ENCODE peak calls at places on chromosomes 11 and 22, in seven cellular contexts. I is pancreas, D is K562, G is MM.1S, H is psoas muscle, T is body of pancreas, W is lung. Z is an unnamed sample. For H3K4me1, the result is how much of the 10 kb centered on the place peaks cover.

GRCh38 chr11:62400760-62401159 is 18.1 kb upstream of the SCGB1A1 start:
- DNase-seq in H (peak), W (peak), I (peak), T (peak), D (peak), G (no peak), Z (no peak)

GRCh38 chr11:66157182-66157864 is 87.3 kb downstream of the PACS1 start:
- DNase-seq in G (peak), I (no peak), W (no peak), T (no peak), D (peak), H (no peak), Z (no peak)

GRCh38 chr11:130181295-130182272 is 22.0 kb downstream of the ST14 start:
- DNase-seq in G (peak), I (peak), W (peak), H (no peak), T (peak), D (no peak), Z (no peak)

GRCh38 chr22:23179381-23180294 is 671 bp upstream of the BCR start:
- DNase-seq in H (peak), I (peak), G (peak), W (no peak), D (peak), T (peak), Z (peak)

GRCh38 chr11:44785856-44786606 is 59.3 kb downstream of the TSPAN18 start:
- DNase-seq in T (no peak), I (no peak), W (no peak), D (no peak), H (no peak), G (no peak), Z (peak)

GRCh38 chr22:39496131-39496838 is 5.8 kb upstream of the MIEF1 start:
- DNase-seq in I (peak), D (peak), G (peak), W (peak), T (peak), H (peak), Z (peak)

GRCh38 chr22:22704156-22704946 is 59.9 kb downstream of the GGTLC2 start:
- DNase-seq in W (no peak), I (no peak), G (no peak), T (no peak), D (no peak), H (no peak), Z (no peak)

GRCh38 chr11:109247071-109247470 is 174.9 kb upstream of the C11orf87 start:
- DNase-seq in W (no peak), I (no peak), G (no peak), H (no peak), D (no peak), T (no peak), Z (no peak)

GRCh38 chr11:27933992-27934829 is 173.7 kb downstream of the KIF18A start:
- DNase-seq in G (no peak), T (no peak), W (no peak), I (no peak), H (no peak), D (no peak), Z (peak)

GRCh38 chr11:125621995-125622394 is 3.0 kb upstream of the CHEK1 start:
- DNase-seq in I (no peak), H (no peak), W (no peak), G (no peak), D (no peak), T (no peak), Z (peak)

GRCh38 chr11:57638811-57639320 is 10.8 kb downstream of the YPEL4 start:
- DNase-seq in T (no peak), G (no peak), W (no peak), H (no peak), D (no peak), I (no peak), Z (peak)

GRCh38 chr11:1660025-1660867 is 30.7 kb downstream of the KRTAP5-5 start:
- DNase-seq in G (no peak), H (no peak), I (no peak), W (no peak), T (no peak), D (no peak), Z (no peak)

GRCh38 chr11:14673824-14674432 is 30.3 kb downstream of the PDE3B start:
- DNase-seq in G (no peak), D (no peak), W (no peak), I (no peak), T (no peak), H (no peak), Z (no peak)

GRCh38 chr22:39825661-39826102 is 67.9 kb downstream of the ENTHD1 start:
- DNase-seq in I (no peak), W (no peak), H (no peak), T (no peak), G (peak), D (no peak), Z (no peak)

GRCh38 chr22:44455151-44455962 is 42.7 kb downstream of the RTL6 start:
- DNase-seq in W (no peak), I (no peak), D (no peak), G (peak), H (no peak), T (peak), Z (no peak)

GRCh38 chr11:62574363-62575057 is 819 bp upstream of the EEF1G start:
- DNase-seq in D (peak), H (no peak), T (peak), W (no peak), I (peak), G (peak), Z (peak)

GRCh38 chr11:44566559-44566949 is 1.1 kb downstream of the CD82 start:
- DNase-seq in I (no peak), D (no peak), H (no peak), G (no peak), W (no peak), T (no peak), Z (no peak)

GRCh38 chr11:63779044-63779443 is 10.5 kb upstream of the ZFTA start:
- DNase-seq in W (no peak), H (no peak), G (no peak), D (no peak), I (no peak), T (no peak), Z (peak)

GRCh38 chr22:39535831-39536449 is 3.4 kb upstream of the RPS19BP1 start:
- DNase-seq in D (no peak), H (no peak), W (no peak), I (peak), T (no peak), G (no peak), Z (no peak)

DNA sequence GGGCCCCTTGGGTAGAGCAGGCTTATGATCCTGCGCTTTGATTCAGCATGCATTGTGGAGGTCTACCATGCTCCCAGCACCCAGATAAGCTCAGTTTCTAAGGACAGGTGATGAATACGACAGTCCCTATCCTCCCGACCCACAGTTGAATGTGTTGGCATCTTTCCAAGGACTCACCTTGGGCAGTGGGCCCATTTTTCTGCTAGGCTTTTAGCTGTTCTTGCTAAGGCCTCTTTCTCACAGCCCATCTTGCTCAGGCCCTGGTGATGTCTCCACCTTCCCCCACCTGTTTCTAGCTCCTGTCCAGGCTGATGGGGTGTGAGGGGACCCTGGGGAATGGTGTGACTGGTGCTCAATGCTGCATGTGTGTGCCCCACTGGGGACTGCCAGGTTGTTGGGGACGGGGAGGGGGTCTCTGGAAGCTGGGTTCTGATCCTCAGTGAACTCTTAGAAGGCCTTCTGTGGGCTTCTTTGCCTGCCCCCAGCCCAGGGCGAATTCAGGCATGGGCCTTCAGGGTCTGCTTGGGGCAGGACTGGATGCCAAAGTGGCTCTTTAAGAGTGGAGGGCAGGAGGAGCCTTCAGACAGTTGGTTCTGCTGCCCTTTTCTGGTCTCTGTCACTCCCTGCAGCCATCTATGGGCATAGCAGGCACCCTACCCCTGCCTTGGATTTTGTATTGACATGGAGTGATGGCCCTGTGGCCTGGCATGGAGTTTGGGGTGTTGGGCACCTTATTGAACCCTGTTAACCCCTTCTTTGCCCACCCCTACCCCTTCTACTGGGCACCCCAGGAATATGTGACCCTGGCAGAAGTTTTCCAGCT is 33.1 kb downstream of the PHLDB1 start:
- DNase-seq in I (peak), D (no peak), W (no peak), G (no peak), T (peak), H (no peak), Z (no peak)
- TF ChIP-seq CTCF in I (no peak), D (no peak), W (no peak), G (no peak), T (peak), H (peak), Z (no peak)

DNA sequence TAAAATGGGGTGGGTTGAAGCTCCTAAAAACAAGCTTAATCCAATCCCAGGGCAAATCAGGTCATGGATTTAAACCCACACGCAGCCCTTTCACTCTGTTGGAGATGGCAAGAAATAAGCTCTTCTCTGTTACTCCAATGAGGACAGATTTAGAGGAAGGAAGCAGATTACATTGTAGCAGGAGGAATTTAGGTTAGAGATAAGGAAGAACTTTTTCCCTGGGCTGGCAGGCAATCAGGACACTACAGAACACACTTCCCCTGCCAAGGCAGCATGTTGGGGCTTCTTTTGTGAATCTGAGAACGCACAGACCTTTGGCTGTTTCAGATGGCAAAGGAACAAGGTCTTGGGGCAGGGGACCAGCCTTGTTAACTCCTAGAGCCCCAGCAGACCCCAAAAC is 46.2 kb downstream of the C11orf58 start:
- DNase-seq in W (no peak), D (no peak), G (no peak), T (no peak), H (no peak), I (no peak), Z (no peak)
- H3K27ac ChIP-seq in W (no peak), D (no peak), G (no peak), T (no peak), H (no peak), I (no peak), Z (no peak)

GRCh38 chr11:10326080-10326964 is 21.4 kb downstream of the ADM start:
- DNase-seq in D (no peak), T (peak), I (peak), H (peak), W (no peak), G (no peak), Z (no peak)

GRCh38 chr11:10327254-10327653 is 22.4 kb downstream of the ADM start:
- DNase-seq in T (no peak), W (no peak), D (peak), I (no peak), H (no peak), G (no peak), Z (peak)

GRCh38 chr11:10329935-10330334 is 25.1 kb downstream of the ADM start:
- DNase-seq in T (no peak), G (no peak), I (no peak), H (no peak), D (no peak), W (no peak), Z (peak)

GRCh38 chr11:10329356-10329755 is 24.5 kb downstream of the ADM start:
- DNase-seq in G (no peak), T (no peak), D (no peak), W (no peak), I (no peak), H (no peak), Z (no peak)

GRCh38 chr11:10328314-10329090 is 23.6 kb downstream of the ADM start:
- DNase-seq in G (no peak), D (no peak), I (peak), W (no peak), T (no peak), H (no peak), Z (peak)
- H3K4me1 ChIP-seq in G (under half), D (under half), I (under half), W (under half), T (under half), H (under half), Z (under half)

GRCh38 chr11:70381350-70381749 is 17.0 kb upstream of the CTTN start:
- DNase-seq in W (no peak), D (no peak), G (no peak), T (no peak), I (no peak), H (no peak), Z (no peak)

GRCh38 chr11:70378506-70379134 is 19.7 kb upstream of the CTTN start:
- DNase-seq in H (no peak), G (no peak), T (no peak), D (no peak), I (no peak), W (no peak), Z (no peak)

GRCh38 chr11:70383664-70384395 is 14.5 kb upstream of the CTTN start:
- DNase-seq in D (no peak), I (no peak), H (no peak), G (no peak), W (no peak), T (no peak), Z (no peak)

GRCh38 chr11:70384486-70385152 is 13.7 kb upstream of the CTTN start:
- DNase-seq in T (no peak), G (no peak), D (no peak), W (no peak), I (no peak), H (no peak), Z (no peak)

DNA sequence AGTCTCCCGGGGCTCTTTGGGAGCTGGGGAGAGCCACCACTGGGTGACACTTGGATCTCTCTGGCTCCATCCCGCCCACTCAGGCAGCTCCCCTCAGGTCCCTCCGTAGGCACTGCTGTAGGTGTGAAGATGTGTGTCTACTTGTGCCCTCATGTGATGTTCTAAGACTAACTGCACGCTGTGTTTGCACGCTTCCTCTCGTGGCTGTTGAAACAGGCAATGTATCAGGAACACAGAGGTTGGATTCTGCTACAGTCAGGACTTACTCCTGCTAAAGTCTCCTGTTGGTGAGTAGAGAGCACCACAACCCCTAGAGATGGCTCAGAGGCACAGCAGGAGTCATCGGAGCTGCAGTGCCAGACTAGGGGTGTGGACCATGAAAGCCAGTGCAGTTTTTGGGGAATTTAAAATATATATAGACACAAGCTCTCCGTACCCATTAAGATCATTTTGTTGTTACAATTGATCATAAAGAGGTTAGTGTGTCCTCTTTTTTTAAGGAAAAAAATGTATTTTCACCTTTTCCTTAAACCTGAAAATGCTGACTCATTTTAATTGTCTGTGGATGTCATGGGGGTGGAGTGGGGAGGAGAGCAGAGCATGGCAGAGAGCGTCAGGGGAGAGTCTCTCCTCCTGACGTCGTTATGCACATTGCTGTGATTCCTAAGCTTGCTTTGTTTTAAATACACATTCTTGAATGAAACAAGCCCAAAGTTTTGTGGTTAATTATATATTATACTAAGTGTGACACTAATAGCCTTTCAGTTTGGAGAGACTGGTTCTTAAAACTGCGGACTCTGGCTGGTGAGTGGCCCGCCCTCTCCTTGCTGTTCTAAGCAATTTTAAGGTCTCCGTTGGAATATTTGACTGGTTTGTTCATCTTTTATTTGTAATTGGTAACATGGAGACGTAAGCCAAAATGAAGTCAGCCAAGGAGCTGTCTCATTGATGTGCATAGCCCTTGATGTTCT is 16.2 kb upstream of the CTTN start:
- DNase-seq in G (no peak), W (no peak), T (no peak), H (no peak), D (peak), I (no peak), Z (peak)
- TF ChIP-seq CTCF in G (no peak), W (no peak), T (no peak), H (no peak), D (peak), I (no peak), Z (peak)

DNA sequence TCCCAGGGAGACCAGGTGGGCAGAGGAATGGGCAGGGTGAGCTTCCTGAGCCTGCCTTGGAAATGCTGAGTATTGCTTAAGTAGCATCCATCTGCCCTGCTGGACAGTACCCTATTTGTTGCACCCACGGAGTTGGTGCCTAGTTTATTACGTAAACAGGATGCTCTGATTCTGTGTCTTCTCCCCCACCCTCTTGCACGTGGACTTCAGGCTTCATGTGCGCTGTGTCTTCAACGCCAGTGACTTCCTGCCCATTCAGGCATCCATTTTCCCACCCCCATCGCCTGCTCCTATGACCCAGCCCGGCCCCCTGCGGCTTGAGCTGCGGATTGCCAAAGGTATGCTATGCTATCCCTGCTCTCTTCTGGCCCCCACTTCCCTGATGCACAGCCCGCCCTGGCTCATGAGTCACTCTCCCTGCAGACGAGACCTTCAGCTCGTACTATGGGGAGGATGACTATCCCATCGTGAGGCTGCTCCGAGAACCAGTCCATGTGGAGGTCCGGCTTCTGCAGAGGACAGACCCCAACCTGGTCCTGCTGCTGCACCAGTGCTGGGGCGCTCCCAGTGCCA is 5.7 kb downstream of the ZP1 start:
- DNase-seq in W (no peak), T (no peak), H (peak), D (peak), I (no peak), G (no peak), Z (no peak)
- H3K27ac ChIP-seq in W (no peak), T (no peak), H (peak), D (no peak), I (no peak), G (peak), Z (no peak)

DNA sequence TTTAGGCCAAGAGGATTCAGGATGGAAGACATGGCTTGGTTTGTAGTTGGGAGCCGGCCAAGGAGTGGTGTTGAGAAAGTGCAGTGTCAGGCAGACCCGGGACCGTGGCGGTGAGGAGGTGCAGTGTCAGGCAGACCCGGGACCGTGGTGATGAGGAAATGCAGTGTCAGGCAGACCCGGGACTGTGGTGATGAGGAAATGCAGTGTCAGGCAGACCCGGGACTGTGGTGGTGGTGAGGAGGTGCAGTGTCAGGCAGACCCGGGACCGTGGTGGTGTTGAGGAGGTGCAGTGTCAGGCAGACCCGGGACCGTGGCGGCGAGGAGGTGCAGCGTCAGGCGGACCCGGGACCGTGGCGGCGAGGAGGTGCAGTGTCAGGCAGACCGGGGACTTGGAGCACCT is 59.7 kb downstream of the LRP5 start:
- DNase-seq in D (no peak), H (no peak), I (no peak), T (no peak), G (no peak), W (no peak), Z (no peak)
- H3K4me1 ChIP-seq in D (under half), H (half or more), I (under half), T (under half), G (under half), W (under half), Z (under half)

GRCh38 chr11:6497069-6497839 is at the start of gene DNHD1:
- DNase-seq in H (no peak), T (no peak), G (no peak), I (no peak), D (no peak), W (no peak), Z (no peak)

GRCh38 chr11:6498544-6498943 is 1.5 kb downstream of the DNHD1 start:
- DNase-seq in H (no peak), T (no peak), I (no peak), D (no peak), G (no peak), W (no peak), Z (no peak)

GRCh38 chr11:6502382-6502781 is 5.3 kb downstream of the DNHD1 start:
- DNase-seq in T (no peak), W (no peak), I (no peak), G (no peak), H (no peak), D (no peak), Z (no peak)

GRCh38 chr11:6498121-6498520 is 1.0 kb downstream of the DNHD1 start:
- DNase-seq in D (no peak), H (no peak), T (no peak), I (no peak), G (no peak), W (no peak), Z (no peak)
- TF ChIP-seq CTCF in D (no peak), H (no peak), T (no peak), I (no peak), G (no peak), W (no peak), Z (no peak)

GRCh38 chr11:3091846-3092602 is 34.8 kb upstream of the CARS1 start:
- DNase-seq in H (peak), W (peak), I (peak), G (peak), T (peak), D (peak), Z (peak)
- H3K27ac ChIP-seq in H (no peak), W (no peak), I (no peak), G (no peak), T (no peak), D (no peak), Z (no peak)

GRCh38 chr11:105201166-105201565 is 61.6 kb upstream of the CARD18 start:
- DNase-seq in I (no peak), W (no peak), H (no peak), D (no peak), G (no peak), T (no peak), Z (no peak)
- H3K4me1 ChIP-seq in I (under half), W (under half), H (under half), D (under half), G (under half), T (under half), Z (under half)

Z was measured in A673.